ENCODE peak calls at places on chromosomes 1 and 21, in six cellular contexts. Y is activated T-helper 1 cell treated with Interleukin-2 at 50 U/mL for 16 hours; A is dermis microvascular lymphatic vessel endothelial cell; X is HEK293T; O is fibroblast of lung; B is CD8-positive, alpha-beta memory T cell. H is an unnamed sample.

GRCh38 chr1:209618756-209619420 is 33.3 kb downstream of the LAMB3 start:
- DNase-seq in X (no peak), Y (no peak), B (no peak), O (no peak), A (no peak), H (no peak)

GRCh38 chr1:203408485-203409229 is 57.7 kb upstream of the FMOD start:
- DNase-seq in B (no peak), X (no peak), A (peak), Y (no peak), O (peak), H (no peak)

GRCh38 chr1:183101841-183102276 is 78.6 kb downstream of the LAMC1 start:
- DNase-seq in O (no peak), Y (no peak), A (no peak), B (no peak), X (no peak), H (no peak)

GRCh38 chr1:167854184-167854583 is 59.8 kb downstream of the ADCY10 start:
- DNase-seq in X (no peak), B (no peak), Y (no peak), A (no peak), O (no peak), H (no peak)

GRCh38 chr1:183896466-183897026 is 91.6 kb downstream of the RGL1 start:
- DNase-seq in Y (no peak), O (peak), A (no peak), B (no peak), X (no peak), H (no peak)

GRCh38 chr21:23811802-23812201 is 1795.5 kb downstream of the MRPL39 start:
- DNase-seq in B (no peak), X (no peak), A (no peak), Y (no peak), O (no peak), H (no peak)

GRCh38 chr21:15966216-15966615 is 236.4 kb downstream of the USP25 start:
- DNase-seq in B (no peak), Y (no peak), X (no peak), O (no peak), A (no peak), H (no peak)

GRCh38 chr1:244970236-244970652 is 105.9 kb upstream of the HNRNPU start:
- DNase-seq in B (no peak), A (no peak), Y (no peak), X (peak), O (peak), H (no peak)

GRCh38 chr1:206637605-206638004 is 2.3 kb downstream of the DYRK3 start:
- DNase-seq in O (no peak), Y (no peak), X (no peak), B (no peak), A (no peak), H (no peak)

GRCh38 chr21:37907076-37907475 is 9.2 kb downstream of the KCNJ6 start:
- DNase-seq in Y (no peak), A (no peak), X (no peak), B (no peak), O (no peak), H (no peak)

GRCh38 chr1:17636612-17637011 is 97.1 kb downstream of the ARHGEF10L start:
- DNase-seq in X (no peak), A (no peak), O (peak), B (no peak), Y (no peak), H (no peak)

GRCh38 chr1:229192031-229192430 is 78.9 kb upstream of the RAB4A start:
- DNase-seq in B (no peak), Y (no peak), O (peak), X (no peak), A (no peak), H (no peak)

GRCh38 chr1:13960376-13960987 is 260.5 kb downstream of the PRDM2 start:
- DNase-seq in B (peak), O (peak), X (peak), A (peak), Y (peak), H (peak)

GRCh38 chr1:27045973-27046558 is 33.4 kb upstream of the TENT5B start:
- DNase-seq in A (peak), O (peak), Y (peak), X (peak), B (peak), H (peak)

GRCh38 chr21:44450402-44450801 is 4.9 kb upstream of the LRRC3 start:
- DNase-seq in O (no peak), Y (no peak), B (no peak), A (no peak), X (no peak), H (no peak)

GRCh38 chr1:194538453-194538852 is 1352.0 kb upstream of the B3GALT2 start:
- DNase-seq in O (no peak), A (no peak), X (no peak), Y (no peak), B (no peak), H (no peak)

GRCh38 chr1:28775121-28775942 is 36.6 kb upstream of the OPRD1 start:
- DNase-seq in O (peak), X (no peak), A (peak), Y (peak), B (peak), H (peak)

GRCh38 chr1:44036409-44037111 is 5.3 kb upstream of the SLC6A9 start:
- DNase-seq in B (peak), A (peak), X (peak), Y (peak), O (peak), H (peak)

GRCh38 chr1:32274646-32275340 is 17.1 kb upstream of the HDAC1 start:
- DNase-seq in Y (no peak), X (no peak), B (no peak), O (no peak), A (no peak), H (no peak)

GRCh38 chr1:178142806-178143205 is 48.9 kb downstream of the RASAL2 start:
- DNase-seq in O (no peak), Y (no peak), A (no peak), X (no peak), B (no peak), H (no peak)

GRCh38 chr1:209375681-209376360 is 207.7 kb upstream of the CAMK1G start:
- DNase-seq in A (no peak), O (peak), B (no peak), Y (no peak), X (no peak), H (no peak)

GRCh38 chr1:30966690-30967369 is 58.3 kb upstream of the SDC3 start:
- DNase-seq in O (peak), X (peak), A (peak), B (no peak), Y (no peak), H (no peak)

GRCh38 chr1:119958223-119958622 is 61.9 kb upstream of the ADAM30 start:
- DNase-seq in B (no peak), O (no peak), A (no peak), Y (no peak), X (no peak), H (no peak)

GRCh38 chr1:32765561-32766327 is 51.4 kb downstream of the YARS1 start:
- DNase-seq in O (no peak), A (no peak), B (no peak), Y (no peak), X (no peak), H (no peak)

GRCh38 chr1:51642739-51643142 is 25.8 kb downstream of the OSBPL9 start:
- DNase-seq in A (peak), B (no peak), X (no peak), Y (no peak), O (peak), H (no peak)

GRCh38 chr1:29122662-29122986 is 1.1 kb downstream of the TMEM200B start:
- DNase-seq in X (no peak), A (no peak), O (peak), B (no peak), Y (no peak), H (no peak)

GRCh38 chr1:36092166-36092797 is 3.6 kb downstream of the ADPRS start:
- DNase-seq in Y (no peak), O (no peak), A (no peak), B (no peak), X (no peak), H (no peak)

GRCh38 chr1:67618285-67619018 is 66.5 kb upstream of the GADD45A start:
- DNase-seq in A (peak), Y (no peak), B (no peak), O (peak), X (no peak), H (no peak)

GRCh38 chr1:203638914-203639313 is 12.3 kb downstream of the ATP2B4 start:
- DNase-seq in A (peak), B (no peak), X (no peak), O (no peak), Y (no peak), H (no peak)

H was measured in CD4-positive, alpha-beta T cell.